ENCODE peak calls at places on chromosomes 4 and X, in ten cellular contexts. U is fibroblast of lung, I is sigmoid colon, O is breast epithelium, S is psoas muscle, K is tibial nerve, W is K562, R is hepatocyte, Z is PC-9, D is H9. N is an unnamed sample. For H3K4me1, the result is how much of the 10 kb centered on the place peaks cover.

GRCh38 chr4:99885063-99885664 is 9.1 kb downstream of the LAMTOR3 start:
- DNase-seq in W (peak), Z (no peak), K (no peak), I (no peak), S (no peak), U (peak), O (no peak), D (no peak), R (peak), N (no peak)

GRCh38 chr4:98290511-98290910 is 29.3 kb downstream of the RAP1GDS1 start:
- DNase-seq in R (no peak), Z (no peak), U (peak), I (no peak), W (no peak), O (no peak), S (no peak), D (no peak), K (no peak), N (no peak)

GRCh38 chr4:147773261-147774184 is 41.6 kb downstream of the ARHGAP10 start:
- DNase-seq in R (no peak), K (no peak), D (no peak), O (no peak), Z (peak), W (no peak), S (no peak), U (peak), I (no peak), N (no peak)

GRCh38 chrX:85327060-85327333 is 52.5 kb downstream of the POF1B start:
- DNase-seq in Z (no peak), U (no peak), I (peak), W (no peak), S (no peak), O (no peak), R (no peak), K (no peak), D (peak), N (no peak)

GRCh38 chr4:176676901-176677300 is 115.8 kb downstream of the VEGFC start:
- DNase-seq in D (no peak), I (no peak), W (no peak), S (no peak), Z (no peak), R (no peak), O (no peak), K (no peak), U (no peak), N (no peak)

GRCh38 chrX:14528629-14529287 is 578 bp upstream of the GLRA2 start:
- DNase-seq in K (peak), S (peak), R (peak), Z (no peak), I (peak), W (peak), D (peak), O (no peak), U (no peak), N (no peak)

GRCh38 chr4:663438-664428 is 10.3 kb downstream of the ATP5ME start:
- DNase-seq in D (peak), S (peak), R (peak), W (no peak), O (peak), I (peak), Z (no peak), K (no peak), U (no peak), N (peak)

GRCh38 chrX:103628386-103629290 is at the start of gene TCEAL1:
- DNase-seq in D (peak), R (peak), K (peak), W (peak), O (peak), Z (peak), U (peak), I (peak), S (peak), N (peak)

GRCh38 chrX:39309018-39309620 is 507.9 kb downstream of the MID1IP1 start:
- DNase-seq in R (peak), D (no peak), S (no peak), Z (no peak), I (no peak), W (no peak), U (peak), O (no peak), K (peak), N (no peak)

GRCh38 chr4:7134737-7135388 is 57.5 kb upstream of the SORCS2 start:
- DNase-seq in K (peak), W (no peak), D (no peak), U (peak), I (peak), Z (no peak), O (no peak), R (peak), S (peak), N (peak)

GRCh38 chrX:107454302-107454701 is 4.8 kb downstream of the FRMPD3 start:
- DNase-seq in R (no peak), W (no peak), U (peak), S (no peak), O (no peak), D (no peak), K (no peak), Z (peak), I (no peak), N (no peak)

GRCh38 chrX:13103111-13103913 is 58.9 kb upstream of the FAM9C start:
- DNase-seq in I (no peak), D (no peak), K (no peak), R (no peak), U (no peak), Z (no peak), S (no peak), W (no peak), O (no peak), N (no peak)

GRCh38 chr4:166655231-166655630 is 579.1 kb downstream of the SPOCK3 start:
- DNase-seq in D (no peak), W (no peak), I (no peak), O (no peak), R (no peak), U (no peak), K (no peak), Z (no peak), S (no peak), N (no peak)

GRCh38 chrX:150365051-150365952 is 2.2 kb downstream of the MAMLD1 start:
- DNase-seq in D (peak), I (peak), U (peak), K (peak), O (peak), W (peak), R (peak), S (peak), Z (no peak), N (peak)

GRCh38 chr4:183256756-183257385 is 63.2 kb downstream of the CLDN22 start:
- DNase-seq in Z (no peak), R (peak), K (no peak), S (peak), D (peak), I (peak), O (no peak), W (peak), U (peak), N (peak)

GRCh38 chrX:19303216-19303880 is 40.4 kb upstream of the PDHA1 start:
- DNase-seq in I (peak), K (peak), D (no peak), O (no peak), S (peak), R (peak), U (peak), Z (peak), W (no peak), N (no peak)

GRCh38 chrX:135433531-135434257 is 11.9 kb downstream of the SMIM10L2A start:
- DNase-seq in S (no peak), I (no peak), O (no peak), U (no peak), D (no peak), Z (no peak), K (no peak), W (no peak), R (no peak), N (no peak)

GRCh38 chr4:162485486-162485885 is 321.7 kb upstream of the FSTL5 start:
- DNase-seq in W (no peak), R (no peak), S (no peak), D (no peak), I (no peak), Z (no peak), U (peak), O (no peak), K (no peak), N (no peak)

GRCh38 chr4:114012749-114013148 is 33.3 kb upstream of the ARSJ start:
- DNase-seq in U (no peak), W (no peak), I (no peak), O (no peak), K (no peak), S (no peak), Z (no peak), D (no peak), R (no peak), N (no peak)

GRCh38 chr4:153729901-153730300 is 29.9 kb downstream of the RNF175 start:
- DNase-seq in K (no peak), O (no peak), R (no peak), W (no peak), S (no peak), D (no peak), Z (no peak), U (no peak), I (no peak), N (no peak)
- H3K27ac ChIP-seq in K (peak), O (no peak), R (no peak), W (no peak), S (no peak), D (no peak), Z (no peak), U (no peak), I (no peak), N (no peak)

GRCh38 chr4:20624783-20625364 is 75.4 kb upstream of the PACRGL start:
- DNase-seq in I (no peak), O (no peak), Z (no peak), K (no peak), R (no peak), U (peak), W (no peak), S (no peak), D (no peak), N (no peak)
- H3K4me1 ChIP-seq in I (under half), O (under half), Z (under half), K (under half), R (under half), U (under half), W (under half), S (under half), D (under half), N (under half)

GRCh38 chr4:2354127-2354526 is 64.3 kb downstream of the ZFYVE28 start:
- DNase-seq in K (no peak), R (no peak), Z (no peak), O (peak), U (no peak), D (peak), I (peak), W (peak), S (no peak), N (no peak)
- TF ChIP-seq CTCF in K (no peak), R (peak), Z (no peak), O (no peak), U (peak), D (peak), I (peak), W (peak), S (no peak), N (no peak)

GRCh38 chrX:127128282-127128681 is 308.8 kb downstream of the PRR32 start:
- DNase-seq in S (no peak), I (no peak), R (no peak), Z (no peak), O (no peak), U (no peak), K (no peak), D (no peak), W (no peak), N (no peak)

DNA sequence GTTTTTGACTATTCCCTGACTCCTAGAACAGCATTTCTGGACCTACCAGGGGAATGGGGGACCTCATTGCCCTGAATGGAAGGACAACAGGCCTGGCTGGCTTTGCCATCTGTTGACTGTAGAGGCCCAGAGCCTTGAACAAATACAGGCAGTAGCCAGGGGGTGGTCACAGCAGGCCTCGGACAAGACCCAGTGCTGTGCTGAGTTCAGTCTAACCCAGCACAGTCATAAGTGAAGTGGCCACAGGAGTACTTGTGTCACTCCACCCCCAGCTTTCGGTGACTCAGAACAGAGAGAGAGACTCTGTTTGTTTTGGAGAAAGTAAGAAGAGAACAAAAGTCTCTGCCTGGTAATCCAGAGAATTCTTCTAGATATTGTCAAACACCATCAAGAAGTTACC is 310.0 kb downstream of the PRR32 start:
- DNase-seq in I (no peak), Z (no peak), S (peak), R (peak), K (no peak), O (no peak), W (no peak), U (no peak), D (no peak), N (no peak)
- H3K27ac ChIP-seq in I (no peak), Z (no peak), S (no peak), R (no peak), K (no peak), O (no peak), W (no peak), U (no peak), D (no peak), N (no peak)

N was measured in upper lobe of left lung.